ENCODE peak calls at places on chromosomes 6 and 20, in eight cellular contexts. H is fibroblast of mammary gland, V is right lobe of liver, M is lower lobe of right lung, G is brain microvascular endothelial cell, E is psoas muscle, F is WERI-Rb-1, P is HepG2. L is an unnamed sample.
A peak's percentile ranks its signal among the peaks of the same experiment; 100 is the strongest.

GRCh38 chr6:157724138-157724537 is 98.9 kb upstream of the SNX9 start:
- DNase-seq in H (no peak), P (no peak), G (no peak), V (no peak), E (no peak), F (no peak), M (no peak), L (no peak)

GRCh38 chr20:33653900-33654596 is 8.1 kb upstream of the C20orf144 start:
- DNase-seq in E (no peak), F (no peak), P (no peak), V (no peak), M (peak; percentile 80), H (no peak), G (no peak), L (no peak)

GRCh38 chr6:142932788-142933362 is 12.1 kb downstream of the HIVEP2 start:
- DNase-seq in P (no peak), G (no peak), M (no peak), H (no peak), F (no peak), E (no peak), V (no peak), L (no peak)

GRCh38 chr20:30376767-30377658 is 880.5 kb upstream of the DEFB115 start:
- DNase-seq in E (peak; percentile 79), P (peak; percentile 87), V (peak; percentile 86), H (peak; percentile 72), F (peak; percentile 87), G (peak; percentile 53), M (peak; percentile 90), L (peak; percentile 85)

GRCh38 chr6:111282564-111282963 is 195.3 kb downstream of the SLC16A10 start:
- DNase-seq in F (no peak), H (no peak), M (no peak), V (no peak), E (no peak), G (no peak), P (no peak), L (no peak)

GRCh38 chr6:125858427-125859320 is 67.9 kb downstream of the NCOA7 start:
- DNase-seq in V (peak; percentile 57), F (peak; percentile 76), G (peak; percentile 51), P (peak; percentile 80), M (no peak), E (no peak), H (peak; percentile 74), L (peak; percentile 76)

GRCh38 chr20:37669062-37669772 is 24.6 kb upstream of the CTNNBL1 start:
- DNase-seq in P (no peak), V (no peak), F (no peak), G (no peak), M (no peak), E (no peak), H (no peak), L (peak; percentile 6)

GRCh38 chr20:58494923-58495622 is 20.1 kb downstream of the APCDD1L start:
- DNase-seq in E (no peak), P (no peak), F (no peak), H (no peak), M (no peak), G (no peak), V (no peak), L (no peak)

GRCh38 chr20:1274485-1275313 is 8.6 kb downstream of the SNPH start:
- DNase-seq in P (no peak), E (no peak), H (no peak), V (no peak), M (no peak), G (no peak), F (no peak), L (no peak)

GRCh38 chr6:30411515-30412207 is 66.7 kb downstream of the RPP21 start:
- DNase-seq in G (peak; percentile 38), P (peak; percentile 52), H (peak; percentile 51), E (peak; percentile 41), F (peak; percentile 92), M (peak; percentile 61), V (peak; percentile 63), L (peak; percentile 40)

GRCh38 chr6:15810618-15811017 is 147.8 kb upstream of the DTNBP1 start:
- DNase-seq in E (no peak), P (no peak), M (no peak), F (peak; percentile 57), H (no peak), V (no peak), G (no peak), L (no peak)

GRCh38 chr6:39912446-39912845 is 21.8 kb downstream of the MOCS1 start:
- DNase-seq in P (no peak), M (no peak), V (no peak), H (no peak), E (no peak), F (no peak), G (no peak), L (no peak)

GRCh38 chr20:51573576-51574243 is 31.2 kb upstream of the NFATC2 start:
- DNase-seq in V (no peak), G (no peak), H (peak; percentile 60), P (no peak), F (no peak), E (peak; percentile 56), M (no peak), L (no peak)

DNA sequence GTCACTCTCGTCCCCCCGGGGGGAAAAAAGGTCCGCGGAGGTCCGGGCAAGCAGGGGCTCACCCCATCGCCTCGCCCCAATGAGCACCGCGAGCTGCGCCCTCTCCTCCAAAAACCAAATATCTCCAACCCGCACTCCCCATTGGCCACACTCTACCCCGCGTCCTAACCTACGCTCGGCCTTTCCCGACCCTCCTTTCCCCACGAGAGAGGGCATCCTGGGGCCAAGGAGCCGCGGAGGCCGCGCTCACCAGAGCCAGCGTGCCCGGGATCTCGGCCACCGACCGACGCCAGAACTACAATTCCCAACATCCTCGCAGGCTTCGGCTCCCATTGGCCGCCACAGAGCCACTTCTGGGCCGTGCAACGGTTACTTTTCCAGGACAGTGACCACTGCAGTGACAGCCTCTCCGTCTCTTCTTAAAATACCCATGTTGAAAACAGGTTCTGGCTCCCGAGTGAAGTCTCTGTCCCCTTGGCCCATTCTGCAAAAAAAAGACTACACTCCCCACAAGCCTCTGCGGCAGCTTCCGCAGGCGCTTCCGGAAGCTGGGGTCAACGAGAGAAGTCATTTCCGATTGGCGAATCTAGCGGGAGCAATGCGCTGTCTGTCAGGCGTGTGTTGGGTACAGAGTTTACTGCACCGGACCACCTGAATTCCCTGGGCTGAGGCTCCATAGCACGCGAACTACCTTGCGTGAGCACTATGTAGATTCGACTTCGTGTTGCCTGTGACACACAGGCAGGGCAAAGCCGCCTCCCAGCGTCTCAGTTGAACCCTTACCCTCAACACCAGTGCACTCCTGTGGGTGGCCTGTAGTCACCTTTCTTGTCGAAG is at the start of gene ZNF343:
- DNase-seq in F (peak; percentile 76), V (peak; percentile 86), H (peak; percentile 78), M (peak; percentile 85), G (peak; percentile 69), P (peak; percentile 95), E (peak; percentile 79), L (peak; percentile 82)
- TF ChIP-seq CTCF in F (peak; percentile 14), V (no peak), H (no peak), M (no peak), G (no peak), P (peak; percentile 44), E (no peak), L (no peak)

GRCh38 chr20:32052090-32052791 is at the start of gene HCK:
- DNase-seq in G (no peak), H (no peak), P (no peak), F (no peak), M (peak; percentile 82), V (peak; percentile 79), E (peak; percentile 28), L (no peak)

GRCh38 chr20:32052792-32053362 is 835 bp downstream of the HCK start:
- DNase-seq in V (peak; percentile 84), F (no peak), H (no peak), M (peak; percentile 90), E (peak; percentile 58), P (no peak), G (no peak), L (no peak)

GRCh38 chr20:32050851-32051556 is 1.0 kb upstream of the HCK start:
- DNase-seq in F (no peak), M (peak; percentile 79), P (no peak), H (no peak), E (peak; percentile 43), V (peak; percentile 74), G (no peak), L (no peak)

GRCh38 chr20:32051720-32052089 is 337 bp upstream of the HCK start:
- DNase-seq in V (no peak), F (no peak), G (no peak), P (no peak), H (no peak), M (no peak), E (no peak), L (no peak)

DNA sequence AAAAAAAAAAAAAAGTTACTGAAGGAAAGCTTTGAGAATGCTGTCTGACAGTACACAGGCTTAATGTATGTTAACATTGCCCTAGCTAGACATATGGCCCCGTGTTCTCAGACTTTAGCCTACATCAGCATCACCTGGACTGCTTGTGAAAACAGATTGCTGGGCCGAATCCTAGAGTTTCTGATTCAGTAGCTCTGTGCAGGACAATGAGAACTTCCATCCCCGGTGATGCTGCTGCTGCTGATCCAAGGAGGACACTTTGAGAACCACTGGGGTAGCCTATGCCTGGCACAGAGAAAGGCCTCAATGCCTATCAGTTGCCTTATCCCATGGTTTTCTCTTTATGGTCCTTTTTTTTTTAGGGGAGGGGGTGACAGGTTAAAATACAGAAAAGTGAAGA is 1.6 kb downstream of the HCK start:
- DNase-seq in E (no peak), G (no peak), M (no peak), H (no peak), V (no peak), F (no peak), P (no peak), L (no peak)
- H3K4me3 ChIP-seq in E (no peak overlapping the region), G (no peak overlapping the region), M (peak overlapping the region; percentile 53), H (no peak overlapping the region), V (no peak overlapping the region), F (no peak overlapping the region), P (no peak overlapping the region), L (no peak overlapping the region)

GRCh38 chr6:35017461-35018183 is 123.5 kb downstream of the TCP11 start:
- DNase-seq in V (peak; percentile 56), P (no peak), H (peak; percentile 56), M (peak; percentile 62), F (no peak), G (no peak), E (peak; percentile 51), L (no peak)

GRCh38 chr6:35018746-35019145 is 122.4 kb downstream of the TCP11 start:
- DNase-seq in E (no peak), P (no peak), H (no peak), V (no peak), M (no peak), F (no peak), G (no peak), L (no peak)

GRCh38 chr6:35018184-35018523 is 123.0 kb downstream of the TCP11 start:
- DNase-seq in V (no peak), F (no peak), G (no peak), H (no peak), E (no peak), M (no peak), P (no peak), L (no peak)

GRCh38 chr6:35019831-35020230 is 121.3 kb downstream of the TCP11 start:
- DNase-seq in V (no peak), G (no peak), F (no peak), M (no peak), E (no peak), P (no peak), H (no peak), L (no peak)

GRCh38 chr6:35019171-35019570 is 122.0 kb downstream of the TCP11 start:
- DNase-seq in H (no peak), M (peak; percentile 55), P (no peak), E (no peak), F (no peak), G (no peak), V (no peak), L (no peak)
- TF ChIP-seq CTCF in H (no peak), M (no peak), P (no peak), E (no peak), F (no peak), G (no peak), V (no peak), L (no peak)

GRCh38 chr6:148440877-148441453 is 98.3 kb downstream of the SASH1 start:
- DNase-seq in H (peak; percentile 83), G (peak; percentile 52), F (peak; percentile 53), P (peak; percentile 50), V (no peak), M (peak; percentile 76), E (peak; percentile 76), L (peak; percentile 92)
- H3K4me3 ChIP-seq in H (no peak overlapping the region), G (no peak overlapping the region), F (no peak overlapping the region), P (no peak overlapping the region), V (no peak overlapping the region), M (peak overlapping the region; percentile 2), E (peak overlapping the region; percentile 26), L (no peak overlapping the region)